ENCODE peak calls at places on chromosome 18, in seven cellular contexts. S is GM23338, Q is IMR-90, B is psoas muscle, Z is right lobe of liver, F is astrocyte of the spinal cord, N is hepatocyte. P is an unnamed sample.

GRCh38 chr18:3294435-3295080 is 32.6 kb downstream of the MYL12B start:
- DNase-seq in S (no peak), Q (peak; percentile 92), B (no peak), Z (no peak), F (no peak), N (no peak), P (peak; percentile 42)

GRCh38 chr18:31837879-31838278 is 77.2 kb upstream of the SLC25A52 start:
- DNase-seq in S (no peak), Q (no peak), B (no peak), Z (no peak), F (no peak), N (no peak), P (no peak)

GRCh38 chr18:22286576-22286975 is 117.2 kb downstream of the GATA6 start:
- DNase-seq in S (no peak), Q (no peak), B (no peak), Z (peak; percentile 77), F (no peak), N (peak; percentile 14), P (peak; percentile 87)

GRCh38 chr18:41569867-41570266 is 385.2 kb upstream of the PIK3C3 start:
- DNase-seq in S (no peak), Q (no peak), B (no peak), Z (no peak), F (peak; percentile 1), N (no peak), P (peak; percentile 5)

GRCh38 chr18:40877096-40877495 is 1077.9 kb upstream of the PIK3C3 start:
- DNase-seq in S (no peak), Q (peak; percentile 97), B (no peak), Z (no peak), F (peak; percentile 94), N (no peak), P (peak; percentile 79)

GRCh38 chr18:12540751-12541150 is 117.2 kb downstream of the SPIRE1 start:
- DNase-seq in S (no peak), Q (no peak), B (no peak), Z (no peak), F (no peak), N (no peak), P (peak; percentile 83)

GRCh38 chr18:77140439-77141109 is 8.0 kb upstream of the MBP start:
- DNase-seq in S (no peak), Q (no peak), B (no peak), Z (peak; percentile 81), F (no peak), N (peak; percentile 46), P (peak; percentile 47)

GRCh38 chr18:55588876-55589595 is 1.0 kb upstream of the TCF4 start:
- DNase-seq in S (no peak), Q (peak; percentile 19), B (no peak), Z (no peak), F (peak; percentile 53), N (no peak), P (no peak)

GRCh38 chr18:74524097-74524496 is 10.2 kb upstream of the CNDP1 start:
- DNase-seq in S (no peak), Q (peak; percentile 7), B (no peak), Z (no peak), F (peak; percentile 36), N (no peak), P (no peak)

DNA sequence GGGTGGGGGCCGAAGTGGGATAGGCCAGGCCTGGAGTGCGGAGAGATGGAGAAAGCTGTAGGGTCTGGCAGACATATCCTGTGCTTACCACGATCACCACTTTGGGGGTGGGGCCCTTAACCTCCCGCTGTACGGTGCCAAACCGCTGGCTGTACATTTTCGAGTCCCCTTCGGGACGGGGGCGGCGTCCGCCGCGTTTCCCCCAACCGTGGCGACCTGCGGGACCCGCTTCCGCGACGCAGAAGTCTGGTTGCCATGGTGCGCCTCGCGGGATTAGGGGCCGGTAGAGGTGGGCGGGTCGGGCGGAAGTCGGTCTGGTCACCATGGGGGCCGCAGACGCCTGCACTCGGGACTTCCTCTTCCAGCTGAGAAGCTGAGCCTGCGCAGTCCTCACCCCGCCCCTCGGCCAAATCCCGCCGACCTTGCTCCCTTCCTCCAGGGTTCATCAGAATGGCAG is at the start of gene CFAP53:
- DNase-seq in S (peak; percentile 96), Q (peak; percentile 84), B (peak; percentile 94), Z (peak; percentile 95), F (peak; percentile 91), N (peak; percentile 93), P (peak; percentile 87)
- TF ChIP-seq CTCF in S (no peak), Q (no peak), B (no peak), Z (no peak), F (no peak), N (no peak), P (no peak)

GRCh38 chr18:9275890-9276289 is 58.7 kb upstream of the TWSG1 start:
- DNase-seq in S (no peak), Q (no peak), B (no peak), Z (no peak), F (no peak), N (no peak), P (no peak)

GRCh38 chr18:9273221-9273620 is 61.4 kb upstream of the TWSG1 start:
- DNase-seq in S (no peak), Q (no peak), B (no peak), Z (no peak), F (no peak), N (no peak), P (no peak)
- TF ChIP-seq CTCF in S (no peak), Q (no peak), B (no peak), Z (no peak), F (no peak), N (no peak), P (no peak)

GRCh38 chr18:525066-525797 is 24.7 kb upstream of the COLEC12 start:
- DNase-seq in S (no peak), Q (peak; percentile 81), B (no peak), Z (no peak), F (peak; percentile 79), N (no peak), P (no peak)
- TF ChIP-seq CTCF in S (peak; percentile 51), Q (no peak), B (no peak), Z (no peak), F (no peak), N (no peak), P (no peak)

GRCh38 chr18:42574871-42575270 is 540.6 kb downstream of the RIT2 start:
- DNase-seq in S (no peak), Q (no peak), B (no peak), Z (no peak), F (no peak), N (no peak), P (no peak)

GRCh38 chr18:42582266-42582665 is 533.2 kb downstream of the RIT2 start:
- DNase-seq in S (no peak), Q (no peak), B (no peak), Z (no peak), F (no peak), N (no peak), P (no peak)

GRCh38 chr18:42583197-42583776 is 532.2 kb downstream of the RIT2 start:
- DNase-seq in S (no peak), Q (no peak), B (no peak), Z (no peak), F (no peak), N (peak; percentile 7), P (peak; percentile 0)

GRCh38 chr18:42576141-42576540 is 539.3 kb downstream of the RIT2 start:
- DNase-seq in S (no peak), Q (no peak), B (no peak), Z (no peak), F (no peak), N (no peak), P (no peak)

DNA sequence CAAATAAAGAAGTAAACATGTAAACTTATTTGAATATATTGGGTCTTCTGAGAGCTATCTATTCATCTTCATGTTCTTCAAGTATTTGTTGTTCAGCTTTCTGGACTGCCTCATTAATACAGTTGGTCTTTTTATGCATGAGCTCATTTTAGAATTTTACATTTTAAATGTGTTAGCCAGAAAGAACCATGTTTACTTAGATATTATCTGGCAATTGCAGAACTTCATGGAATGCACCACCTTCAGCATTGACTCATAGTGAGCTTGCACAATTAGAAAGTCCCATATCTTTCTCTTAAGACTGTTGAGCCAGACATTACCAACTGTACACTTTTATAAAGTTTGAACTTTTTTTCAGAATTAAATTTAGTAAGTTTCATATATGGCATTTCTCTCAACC is 536.7 kb downstream of the RIT2 start:
- DNase-seq in S (no peak), Q (no peak), B (no peak), Z (no peak), F (peak; percentile 19), N (no peak), P (peak; percentile 30)
- TF ChIP-seq CTCF in S (no peak), Q (no peak), B (no peak), Z (no peak), F (no peak), N (no peak), P (no peak)

DNA sequence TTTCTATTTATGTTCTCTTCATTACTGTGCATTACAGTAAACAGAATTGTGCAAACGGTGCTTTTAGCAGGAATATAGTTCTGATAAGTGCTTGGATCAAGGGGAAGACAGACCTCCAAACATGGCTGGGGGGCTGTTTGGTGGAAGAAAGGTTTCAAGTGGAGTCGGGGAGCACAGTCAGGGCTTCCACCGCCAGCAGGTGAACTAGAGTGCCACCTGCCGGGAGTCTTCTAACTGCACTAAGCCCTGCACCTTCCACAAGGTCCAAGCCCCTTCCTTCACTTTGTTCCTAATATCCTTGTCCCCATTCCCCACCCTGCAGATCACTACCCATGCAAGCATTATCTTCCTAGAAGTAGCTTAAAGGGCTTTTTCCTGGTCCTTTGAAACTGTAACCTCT is 11.1 kb downstream of the ONECUT2 start:
- DNase-seq in S (peak; percentile 70), Q (peak; percentile 4), B (no peak), Z (no peak), F (no peak), N (no peak), P (peak; percentile 52)
- TF ChIP-seq CTCF in S (peak; percentile 79), Q (peak; percentile 39), B (peak; percentile 34), Z (peak; percentile 47), F (peak; percentile 60), N (peak; percentile 34), P (peak; percentile 65)

GRCh38 chr18:57437782-57438668 is 2.9 kb downstream of the ONECUT2 start:
- DNase-seq in S (peak; percentile 96), Q (peak; percentile 26), B (no peak), Z (peak; percentile 83), F (no peak), N (peak; percentile 83), P (peak; percentile 59)
- TF ChIP-seq CTCF in S (peak; percentile 66), Q (peak; percentile 35), B (peak; percentile 32), Z (peak; percentile 64), F (peak; percentile 58), N (peak; percentile 56), P (peak; percentile 57)

DNA sequence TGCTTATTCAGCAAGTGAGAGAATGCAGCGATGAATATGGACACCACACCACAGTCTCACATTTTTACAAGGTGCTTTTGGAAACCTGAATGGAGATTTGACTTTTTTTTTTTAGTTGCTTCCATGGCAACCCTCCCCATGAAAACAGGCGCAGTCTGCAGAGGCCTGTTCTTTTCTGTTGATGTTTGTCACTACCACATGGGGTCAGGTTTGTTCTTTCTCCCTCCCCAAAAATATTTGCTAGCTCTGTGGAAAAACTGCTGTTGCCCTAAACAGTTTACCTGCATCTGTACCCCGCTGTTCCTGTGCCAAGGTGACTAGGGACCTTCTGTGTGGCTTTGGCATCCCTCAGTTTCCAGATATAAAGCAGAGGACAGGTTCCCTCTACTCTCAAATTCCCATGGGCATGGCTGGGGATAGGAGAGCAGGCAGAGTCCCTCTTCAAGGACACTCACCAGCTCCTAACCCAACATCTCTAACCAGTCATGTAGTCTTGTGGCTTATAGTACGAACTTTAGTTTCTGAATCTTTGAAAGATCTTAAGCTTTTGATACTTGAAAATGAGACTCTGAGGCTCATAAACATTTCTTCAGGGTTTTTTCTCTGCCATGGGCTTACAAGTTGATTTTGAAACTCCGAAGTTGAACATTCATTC is 14.7 kb upstream of the MAPRE2 start:
- DNase-seq in S (peak; percentile 79), Q (no peak), B (no peak), Z (no peak), F (no peak), N (no peak), P (no peak)
- TF ChIP-seq CTCF in S (peak; percentile 74), Q (no peak), B (no peak), Z (peak; percentile 18), F (no peak), N (peak; percentile 25), P (no peak)

P was measured in epithelial cell of esophagus.